ENCODE peak calls at places on chromosomes 13 and 19, in six cellular contexts. L is astrocyte, I is fibroblast of lung, Q is colonic mucosa, C is DND-41, V is IMR-90. F is an unnamed sample. For H3K4me1 and H3K9me3, the result is how much of the 10 kb centered on the place peaks cover.

GRCh38 chr19:7618771-7619510 is 10.4 kb downstream of the XAB2 start:
- DNase-seq in L (no peak), I (no peak), C (no peak), Q (peak), V (no peak), F (no peak)

GRCh38 chr13:59494560-59494970 is 669.2 kb downstream of the DIAPH3 start:
- DNase-seq in C (no peak), V (peak), I (peak), Q (no peak), L (peak), F (peak)

GRCh38 chr13:98835156-98835555 is 82.7 kb upstream of the SLC15A1 start:
- DNase-seq in I (no peak), V (no peak), L (no peak), C (no peak), Q (no peak), F (no peak)

GRCh38 chr13:90968510-90968909 is 379.0 kb upstream of the MIR17HG start:
- DNase-seq in I (peak), Q (no peak), L (no peak), C (peak), V (no peak), F (peak)

GRCh38 chr13:24275041-24275440 is 34.3 kb upstream of the C1QTNF9 start:
- DNase-seq in Q (no peak), V (no peak), I (no peak), C (no peak), L (no peak), F (no peak)

GRCh38 chr13:65336916-65337315 is 1893.2 kb downstream of the PCDH9 start:
- DNase-seq in C (no peak), L (peak), I (peak), V (peak), Q (no peak), F (peak)

GRCh38 chr13:41196620-41197019 is 2.3 kb upstream of the KBTBD7 start:
- DNase-seq in V (no peak), L (no peak), C (no peak), I (no peak), Q (no peak), F (no peak)

GRCh38 chr13:66927562-66927961 is 302.6 kb downstream of the PCDH9 start:
- DNase-seq in Q (no peak), I (no peak), C (no peak), V (no peak), L (no peak), F (no peak)

GRCh38 chr13:76729690-76730089 is 156.5 kb downstream of the KCTD12 start:
- DNase-seq in I (no peak), C (no peak), Q (no peak), L (no peak), V (no peak), F (no peak)

GRCh38 chr13:99959538-99960230 is 11.9 kb downstream of the ZIC5 start:
- DNase-seq in L (no peak), Q (no peak), C (no peak), I (no peak), V (no peak), F (no peak)

GRCh38 chr13:23751195-23751594 is 138.0 kb downstream of the MIPEP start:
- DNase-seq in L (peak), I (no peak), Q (no peak), C (no peak), V (peak), F (peak)

GRCh38 chr13:67574320-67575233 is 344.4 kb upstream of the PCDH9 start:
- DNase-seq in C (no peak), V (peak), L (peak), I (peak), Q (no peak), F (no peak)

GRCh38 chr19:11296264-11296663 is 304 bp downstream of the TSPAN16 start:
- DNase-seq in Q (no peak), V (no peak), I (no peak), L (no peak), C (no peak), F (peak)

GRCh38 chr13:59960683-59961082 is 203.0 kb downstream of the DIAPH3 start:
- DNase-seq in C (no peak), I (peak), Q (no peak), L (no peak), V (no peak), F (no peak)

GRCh38 chr19:35346193-35347052 is 1.3 kb upstream of the FFAR1 start:
- DNase-seq in C (peak), Q (peak), I (no peak), L (no peak), V (no peak), F (no peak)

GRCh38 chr19:29665826-29666633 is 769 bp downstream of the PLEKHF1 start:
- DNase-seq in L (peak), I (peak), Q (peak), V (peak), C (no peak), F (peak)

GRCh38 chr19:46428278-46429141 is at the start of gene PNMA8C:
- DNase-seq in Q (no peak), C (no peak), V (peak), I (peak), L (peak), F (peak)

GRCh38 chr19:41116261-41116660 is 2.0 kb downstream of the CYP2F1 start:
- DNase-seq in I (no peak), Q (no peak), C (no peak), V (no peak), L (no peak), F (no peak)

GRCh38 chr13:97975280-97975850 is 21.9 kb downstream of the IPO5 start:
- DNase-seq in C (no peak), I (no peak), V (no peak), Q (no peak), L (no peak), F (no peak)

GRCh38 chr19:45151821-45152503 is 8.8 kb downstream of the NKPD1 start:
- DNase-seq in L (no peak), I (no peak), C (no peak), V (no peak), Q (no peak), F (no peak)

GRCh38 chr13:22789027-22789593 is 391.7 kb upstream of the SGCG start:
- DNase-seq in Q (no peak), L (no peak), I (no peak), V (no peak), C (no peak), F (no peak)

GRCh38 chr13:81916471-81916870 is 1575.5 kb upstream of the SPRY2 start:
- DNase-seq in Q (no peak), L (no peak), I (no peak), C (no peak), V (no peak), F (peak)

GRCh38 chr19:41311613-41312012 is 1.6 kb downstream of the CCDC97 start:
- DNase-seq in C (no peak), V (no peak), Q (no peak), L (no peak), I (no peak), F (no peak)

GRCh38 chr19:45069056-45069455 is 7.2 kb downstream of the ZNF296 start:
- DNase-seq in V (no peak), I (no peak), L (no peak), Q (peak), C (no peak), F (peak)

GRCh38 chr13:83731113-83731512 is 151.2 kb downstream of the SLITRK1 start:
- DNase-seq in L (no peak), V (no peak), Q (no peak), C (no peak), I (no peak), F (no peak)

GRCh38 chr19:42634409-42635232 is 39.9 kb upstream of the CEACAM8 start:
- DNase-seq in L (no peak), C (peak), I (peak), V (peak), Q (no peak), F (peak)

GRCh38 chr13:101522607-101523006 is 70.1 kb downstream of the ITGBL1 start:
- DNase-seq in Q (no peak), C (no peak), L (no peak), V (no peak), I (no peak), F (no peak)

GRCh38 chr19:56174550-56174949 is 1.3 kb upstream of the GALP start:
- DNase-seq in I (no peak), C (no peak), V (no peak), Q (no peak), L (no peak), F (no peak)
- H3K4me1 ChIP-seq in I (under half), C (under half), V (under half), Q (under half), L (under half), F (under half)

GRCh38 chr19:15623711-15624318 is 8.8 kb downstream of the CYP4F8 start:
- DNase-seq in C (peak), I (no peak), Q (no peak), V (no peak), L (no peak), F (no peak)
- H3K9me3 ChIP-seq in C (under half), I (under half), Q (under half), V (under half), L (under half), F (under half)

DNA sequence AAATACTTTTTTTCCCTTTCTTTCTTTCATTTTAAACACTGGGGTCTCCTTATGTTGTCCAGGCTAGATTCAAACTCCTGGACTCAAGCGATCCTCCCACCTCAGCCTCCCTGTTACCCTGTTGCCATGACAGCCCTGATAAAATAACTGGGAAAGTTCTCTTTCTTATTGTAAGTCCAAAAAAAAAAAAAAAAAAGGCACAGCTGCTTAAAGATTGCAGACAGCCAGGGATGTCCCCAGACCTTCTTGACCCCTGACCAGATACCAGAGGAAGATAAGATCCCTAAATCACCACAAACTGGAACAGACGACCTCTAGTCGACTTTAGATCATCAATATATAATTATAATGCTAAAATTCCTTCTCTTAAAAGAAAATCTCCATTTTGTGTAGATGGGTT is 1.1 kb upstream of the MVB12A start:
- DNase-seq in C (no peak), I (no peak), V (no peak), Q (no peak), L (no peak), F (no peak)
- H3K9ac ChIP-seq in C (peak), I (no peak), V (no peak), Q (no peak), L (no peak), F (peak)

GRCh38 chr19:2050349-2050990 is 574 bp downstream of the MKNK2 start:
- DNase-seq in C (no peak), V (no peak), Q (no peak), I (no peak), L (no peak), F (no peak)

GRCh38 chr19:2048959-2049740 is 1.9 kb downstream of the MKNK2 start:
- DNase-seq in L (no peak), I (no peak), Q (no peak), C (no peak), V (no peak), F (no peak)

GRCh38 chr19:2051771-2052704 is 994 bp upstream of the MKNK2 start:
- DNase-seq in C (peak), V (no peak), I (peak), L (no peak), Q (peak), F (no peak)

GRCh38 chr19:2049741-2050348 is 1.2 kb downstream of the MKNK2 start:
- DNase-seq in Q (peak), L (peak), I (peak), C (peak), V (peak), F (peak)

DNA sequence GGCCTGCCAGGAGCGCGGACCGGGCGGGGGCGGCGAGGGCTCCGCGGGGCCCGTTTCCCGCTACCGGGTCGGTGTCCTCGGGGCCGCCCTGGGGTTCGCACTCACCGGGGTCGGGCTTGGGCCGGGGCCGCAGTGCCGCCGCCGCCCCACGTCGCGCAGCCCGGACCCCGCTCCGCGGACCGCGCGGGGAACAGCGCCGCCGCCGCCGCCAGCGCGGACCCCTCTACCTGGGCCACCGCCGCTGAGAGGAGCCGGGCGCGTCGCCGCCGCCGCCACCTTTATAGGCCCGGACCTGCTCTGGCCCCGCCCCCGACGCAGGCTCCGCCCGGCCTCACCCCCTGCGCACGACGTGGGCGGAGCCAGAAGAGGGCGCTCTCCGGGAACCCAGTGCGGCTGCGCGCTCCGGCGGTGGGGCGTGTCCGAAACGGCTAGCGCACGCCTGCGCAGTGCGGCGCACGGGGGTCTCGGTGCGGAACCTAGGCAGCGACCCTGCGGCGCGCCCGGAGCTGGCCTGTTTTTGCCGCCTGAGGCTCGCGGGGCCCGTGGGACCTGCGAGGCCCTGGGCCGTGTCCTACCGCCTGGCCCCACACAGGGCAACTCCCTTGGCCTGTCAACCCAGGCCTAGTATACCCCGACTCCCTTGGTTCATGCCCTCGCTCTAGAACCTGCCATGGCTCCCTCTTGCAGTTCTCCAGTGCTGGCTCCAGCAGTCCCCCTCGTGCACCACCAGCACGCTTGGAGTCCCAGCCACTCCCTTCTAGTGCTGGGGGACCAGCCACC is at the start of gene MKNK2:
- DNase-seq in I (peak), L (peak), C (peak), V (peak), Q (peak), F (peak)
- H3K4me1 ChIP-seq in I (under half), L (under half), C (half or more), V (under half), Q (under half), F (under half)

GRCh38 chr19:57872450-57872849 is 16.4 kb downstream of the ZNF814 start:
- DNase-seq in C (no peak), Q (no peak), I (peak), L (no peak), V (no peak), F (no peak)
- H3K9me3 ChIP-seq in C (under half), Q (under half), I (under half), L (half or more), V (half or more), F (half or more)

F was measured in adipocyte.